ENCODE peak calls at places on chromosomes 1 and 21, in five cellular contexts. J, M, S, D and O are unnamed samples.

GRCh38 chr1:64915381-64916274 is 50.7 kb downstream of the JAK1 start:
- DNase-seq in J (peak; percentile 22), D (no peak), M (no peak), S (no peak), O (peak; percentile 26)

GRCh38 chr1:184002071-184002470 is 35.5 kb downstream of the COLGALT2 start:
- DNase-seq in J (peak; percentile 75), D (no peak), M (no peak), S (no peak), O (peak; percentile 66)

GRCh38 chr1:37465596-37466517 is 8.5 kb upstream of the ZC3H12A start:
- DNase-seq in J (peak; percentile 57), S (no peak), M (no peak), D (no peak), O (no peak)

GRCh38 chr1:195450794-195451193 is 1157.4 kb downstream of the KCNT2 start:
- DNase-seq in M (no peak), J (no peak), S (no peak), D (no peak), O (no peak)

GRCh38 chr21:34936874-34937563 is 112.1 kb downstream of the RUNX1 start:
- DNase-seq in J (no peak), S (no peak), M (no peak), D (no peak), O (no peak)

GRCh38 chr21:33302055-33302454 is 22.7 kb upstream of the IFNAR1 start:
- DNase-seq in S (no peak), M (no peak), J (no peak), D (no peak), O (no peak)

GRCh38 chr1:224626042-224626441 is 9.9 kb downstream of the CNIH3 start:
- DNase-seq in J (peak; percentile 83), M (no peak), D (no peak), S (no peak), O (peak; percentile 44)

GRCh38 chr1:51607676-51608075 is 9.2 kb upstream of the OSBPL9 start:
- DNase-seq in M (no peak), J (no peak), D (no peak), S (no peak), O (no peak)

GRCh38 chr1:85202092-85202863 is 1.5 kb upstream of the SYDE2 start:
- DNase-seq in M (no peak), D (no peak), S (no peak), J (no peak), O (no peak)

GRCh38 chr1:16236495-16237342 is at the start of gene CPLANE2:
- DNase-seq in D (peak; percentile 88), M (peak; percentile 95), J (peak; percentile 98), S (peak; percentile 97), O (no peak)

GRCh38 chr1:46039571-46040052 is 92.8 kb downstream of the PIK3R3 start:
- DNase-seq in D (no peak), S (peak; percentile 61), J (no peak), M (no peak), O (peak; percentile 15)

GRCh38 chr1:100643430-100644196 is 75.9 kb upstream of the VCAM1 start:
- DNase-seq in D (no peak), S (no peak), M (no peak), J (no peak), O (no peak)

GRCh38 chr1:232422098-232422497 is 207.8 kb downstream of the SIPA1L2 start:
- DNase-seq in D (no peak), J (no peak), M (no peak), S (no peak), O (no peak)

GRCh38 chr1:161044908-161045748 is 649 bp downstream of the USF1 start:
- DNase-seq in S (peak; percentile 64), J (peak; percentile 78), D (peak; percentile 19), M (peak; percentile 53), O (peak; percentile 12)

GRCh38 chr1:163307479-163308171 is 14.1 kb upstream of the NUF2 start:
- DNase-seq in D (no peak), S (no peak), M (no peak), J (peak; percentile 69), O (peak; percentile 41)

GRCh38 chr1:24285231-24285630 is 33.9 kb upstream of the GRHL3 start:
- DNase-seq in S (no peak), J (no peak), D (no peak), M (no peak), O (no peak)

GRCh38 chr1:225462429-225462713 is 34.5 kb upstream of the LBR start:
- DNase-seq in S (peak; percentile 84), M (no peak), D (no peak), J (no peak), O (no peak)

GRCh38 chr1:207259391-207259790 is 62.1 kb upstream of the CD55 start:
- DNase-seq in M (no peak), S (no peak), J (peak; percentile 21), D (no peak), O (no peak)

GRCh38 chr1:171984850-171985485 is 143.7 kb downstream of the DNM3 start:
- DNase-seq in J (peak; percentile 45), D (no peak), S (peak; percentile 20), M (peak; percentile 46), O (no peak)